ENCODE peak calls at places on chromosomes 4 and X, in six cellular contexts. P is IMR-90, L is breast epithelium, G is cardiac muscle cell, I is pancreas, X is AG10803. S is an unnamed sample.

GRCh38 chrX:39196192-39197102 is 395.2 kb downstream of the MID1IP1 start:
- DNase-seq in P (peak), L (peak), G (peak), I (peak), X (peak), S (peak)

GRCh38 chr4:118865091-118865708 is 23.5 kb upstream of the SYNPO2 start:
- DNase-seq in P (peak), L (peak), G (peak), I (peak), X (peak), S (peak)

GRCh38 chrX:54473993-54474859 is 21.8 kb downstream of the FGD1 start:
- DNase-seq in P (no peak), L (no peak), G (no peak), I (no peak), X (no peak), S (no peak)

GRCh38 chr4:181261279-181261678 is 981.9 kb upstream of the TENM3 start:
- DNase-seq in P (peak), L (no peak), G (no peak), I (no peak), X (peak), S (peak)

GRCh38 chr4:187235456-187236170 is 512.0 kb upstream of the FAT1 start:
- DNase-seq in P (no peak), L (peak), G (no peak), I (no peak), X (peak), S (no peak)

GRCh38 chrX:132710756-132711155 is 221.9 kb upstream of the MBNL3 start:
- DNase-seq in P (no peak), L (no peak), G (no peak), I (no peak), X (no peak), S (no peak)

GRCh38 chrX:37993857-37994619 is 12.3 kb upstream of the SYTL5 start:
- DNase-seq in P (no peak), L (no peak), G (no peak), I (peak), X (no peak), S (no peak)

GRCh38 chr4:158496030-158496741 is 25.5 kb upstream of the RXFP1 start:
- DNase-seq in P (no peak), L (no peak), G (peak), I (peak), X (no peak), S (peak)

GRCh38 chr4:123785515-123785914 is 388.9 kb downstream of the SPRY1 start:
- DNase-seq in P (peak), L (peak), G (peak), I (no peak), X (peak), S (peak)

GRCh38 chrX:140318306-140318705 is 186.6 kb downstream of the SOX3 start:
- DNase-seq in P (no peak), L (no peak), G (no peak), I (no peak), X (peak), S (no peak)

GRCh38 chr4:163003979-163004378 is 162.7 kb downstream of the NAF1 start:
- DNase-seq in P (no peak), L (no peak), G (no peak), I (no peak), X (no peak), S (no peak)

GRCh38 chrX:71909956-71910355 is 689 bp upstream of the NHSL2 start:
- DNase-seq in P (no peak), L (no peak), G (peak), I (no peak), X (peak), S (peak)

GRCh38 chrX:3175659-3176438 is 134.6 kb downstream of the ARSF start:
- DNase-seq in P (peak), L (no peak), G (peak), I (no peak), X (peak), S (peak)

GRCh38 chr4:103754844-103755243 is 35.1 kb upstream of the TACR3 start:
- DNase-seq in P (no peak), L (no peak), G (no peak), I (peak), X (no peak), S (no peak)

GRCh38 chrX:150062292-150063137 is 124.2 kb upstream of the EOLA2 start:
- DNase-seq in P (peak), L (no peak), G (peak), I (no peak), X (peak), S (peak)

DNA sequence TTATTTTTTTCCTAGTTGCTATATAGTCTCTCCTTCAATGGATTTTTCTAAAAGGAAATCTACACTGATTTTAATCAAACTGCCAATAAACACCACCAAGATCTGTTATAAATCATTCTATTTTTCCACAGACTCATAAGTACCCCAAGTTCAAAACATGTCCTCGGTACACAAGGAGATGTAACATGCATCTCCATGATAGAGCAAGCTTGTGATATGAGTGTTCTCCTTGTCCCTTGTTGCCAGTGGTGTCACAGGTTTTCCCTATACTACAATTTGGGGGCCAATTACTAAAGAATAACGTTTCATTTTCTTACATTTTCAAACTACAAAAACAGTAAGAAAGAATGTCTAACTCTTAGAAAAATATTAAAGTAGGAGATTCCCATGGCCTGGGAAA is 491 bp downstream of the ARHGEF6 start:
- DNase-seq in P (no peak), L (no peak), G (no peak), I (no peak), X (no peak), S (no peak)
- H3K4me3 ChIP-seq in P (no peak), L (peak), G (no peak), I (no peak), X (no peak), S (no peak)

DNA sequence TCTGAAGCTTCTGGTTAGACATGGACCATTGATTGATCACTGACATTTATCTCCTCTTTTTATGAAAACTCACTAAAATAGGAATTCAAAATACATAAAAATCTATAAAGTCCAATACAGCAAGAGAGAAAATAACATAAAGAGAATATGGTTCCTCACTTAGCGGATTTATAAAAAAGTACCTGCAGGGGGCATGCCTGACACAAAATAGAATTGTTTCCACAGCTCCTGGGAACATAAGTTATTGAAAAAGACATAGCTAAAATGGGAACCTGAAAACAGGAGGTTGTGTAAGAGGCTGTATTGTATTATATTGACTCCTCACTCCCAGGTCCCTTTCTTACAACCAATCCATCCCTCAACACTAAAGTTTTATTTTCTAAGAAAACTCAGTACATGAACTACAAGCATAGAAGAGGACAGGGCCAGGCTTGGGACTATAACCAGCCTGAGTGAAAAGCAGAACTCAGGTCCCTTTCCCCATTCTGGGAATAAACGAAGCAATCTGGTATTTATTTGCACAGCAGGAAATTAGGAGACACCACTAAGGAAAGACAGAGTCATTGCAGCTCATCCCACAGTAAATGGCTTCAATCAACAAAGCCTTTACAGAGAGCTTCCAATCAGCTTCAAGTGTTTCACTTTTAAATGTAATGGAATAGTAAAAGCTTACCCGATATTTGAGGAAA is 121.1 kb upstream of the NDST4 start:
- DNase-seq in P (no peak), L (no peak), G (no peak), I (no peak), X (no peak), S (peak)
- TF ChIP-seq CTCF in P (no peak), L (no peak), G (no peak), I (no peak), X (peak), S (no peak)

GRCh38 chrX:519741-520140 is 110.8 kb upstream of the SHOX start:
- DNase-seq in P (no peak), L (no peak), G (no peak), I (no peak), X (peak), S (no peak)
- H3K4me3 ChIP-seq in P (no peak), L (no peak), G (no peak), I (no peak), X (no peak), S (no peak)

DNA sequence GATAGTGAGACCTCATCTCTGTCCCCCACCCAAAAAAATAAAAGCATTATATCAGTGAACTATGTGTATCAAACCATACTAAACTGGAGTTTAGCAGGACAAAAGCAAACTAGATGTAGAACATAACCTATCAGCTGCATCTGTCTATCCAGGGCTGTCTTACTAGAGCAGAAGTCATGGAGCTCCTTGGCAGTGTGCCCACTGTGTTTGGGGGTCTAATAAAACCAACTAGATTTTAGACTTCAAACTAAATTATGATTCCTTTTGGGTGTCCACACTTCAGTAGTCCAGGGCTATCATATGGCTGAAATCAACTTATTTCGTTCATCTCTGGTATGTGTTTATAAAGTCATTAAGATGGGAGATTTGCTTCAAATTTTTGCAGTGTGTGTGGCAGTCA is 8.2 kb downstream of the SLBP start:
- DNase-seq in P (no peak), L (no peak), G (no peak), I (no peak), X (no peak), S (no peak)
- TF ChIP-seq CTCF in P (no peak), L (no peak), G (no peak), I (no peak), X (no peak), S (no peak)

S was measured in choroid plexus epithelial cell.